ENCODE peak calls at places on chromosome 14, in ten cellular contexts. S is tibial artery; X is CD8-positive, alpha-beta memory T cell; Y is colonic mucosa; T is psoas muscle; E is stomach; D is endothelial cell of umbilical vein; G is naive thymus-derived CD4-positive, alpha-beta T cell; C is thoracic aorta; V is right lobe of liver. F is an unnamed sample. For H3K4me1, the result is how much of the 10 kb centered on the place peaks cover.

GRCh38 chr14:50340945-50341344 is 28.8 kb downstream of the DMAC2L start:
- DNase-seq in S (no peak), X (no peak), Y (no peak), T (no peak), E (no peak), D (no peak), G (no peak), C (no peak), V (no peak), F (no peak)

GRCh38 chr14:64506751-64507150 is 2.2 kb downstream of the ZBTB1 start:
- DNase-seq in S (no peak), X (no peak), Y (no peak), T (no peak), E (no peak), D (no peak), G (no peak), C (no peak), V (no peak), F (no peak)

GRCh38 chr14:64117671-64118402 is 176.3 kb downstream of the ESR2 start:
- DNase-seq in S (peak), X (no peak), Y (no peak), T (peak), E (peak), D (no peak), G (no peak), C (peak), V (peak), F (no peak)

GRCh38 chr14:95585971-95586620 is 51.2 kb downstream of the GLRX5 start:
- DNase-seq in S (no peak), X (no peak), Y (no peak), T (no peak), E (no peak), D (no peak), G (no peak), C (no peak), V (no peak), F (no peak)

GRCh38 chr14:61652526-61653262 is 42.6 kb upstream of the HIF1A start:
- DNase-seq in S (no peak), X (no peak), Y (no peak), T (no peak), E (no peak), D (peak), G (no peak), C (no peak), V (no peak), F (no peak)

GRCh38 chr14:29528889-29529288 is 398.8 kb downstream of the PRKD1 start:
- DNase-seq in S (no peak), X (no peak), Y (no peak), T (no peak), E (no peak), D (no peak), G (no peak), C (no peak), V (no peak), F (no peak)

GRCh38 chr14:92880851-92881250 is 42.1 kb upstream of the CHGA start:
- DNase-seq in S (no peak), X (no peak), Y (no peak), T (peak), E (no peak), D (peak), G (no peak), C (no peak), V (peak), F (no peak)

GRCh38 chr14:105879503-105879866 is 353.1 kb downstream of the TMEM121 start:
- DNase-seq in S (no peak), X (no peak), Y (no peak), T (no peak), E (peak), D (no peak), G (peak), C (no peak), V (peak), F (peak)

GRCh38 chr14:70027785-70028428 is 148.7 kb downstream of the SMOC1 start:
- DNase-seq in S (peak), X (peak), Y (peak), T (peak), E (peak), D (peak), G (peak), C (peak), V (peak), F (peak)

GRCh38 chr14:67503331-67503730 is 14.8 kb upstream of the TMEM229B start:
- DNase-seq in S (no peak), X (no peak), Y (no peak), T (no peak), E (no peak), D (no peak), G (no peak), C (no peak), V (no peak), F (no peak)
- H3K27ac ChIP-seq in S (no peak), X (no peak), Y (no peak), T (no peak), E (no peak), D (no peak), G (no peak), C (no peak), V (no peak), F (no peak)

DNA sequence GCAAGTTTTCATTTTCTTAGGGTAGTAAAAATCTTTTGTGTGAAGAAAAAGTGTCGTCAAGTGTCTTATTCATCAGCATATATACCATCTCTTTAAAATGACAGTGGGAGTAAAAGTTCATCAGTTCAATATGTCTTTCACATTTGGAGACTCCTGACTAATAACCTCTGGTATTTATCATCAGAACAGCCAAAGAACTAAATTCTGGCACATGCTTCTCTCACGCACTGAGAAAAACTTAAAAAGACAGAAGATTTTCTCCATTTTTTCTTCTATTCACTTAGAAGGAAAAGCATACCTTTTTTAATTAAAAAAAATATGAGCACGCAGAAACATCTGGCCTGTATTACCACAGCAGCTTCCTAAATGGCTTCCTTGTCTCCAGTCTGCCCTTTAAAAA is 265.7 kb downstream of the AKAP6 start:
- DNase-seq in S (no peak), X (no peak), Y (no peak), T (no peak), E (no peak), D (no peak), G (no peak), C (no peak), V (no peak), F (no peak)
- H3K4me1 ChIP-seq in S (under half), X (under half), Y (under half), T (half or more), E (under half), D (under half), G (under half), C (under half), V (under half), F (under half)

DNA sequence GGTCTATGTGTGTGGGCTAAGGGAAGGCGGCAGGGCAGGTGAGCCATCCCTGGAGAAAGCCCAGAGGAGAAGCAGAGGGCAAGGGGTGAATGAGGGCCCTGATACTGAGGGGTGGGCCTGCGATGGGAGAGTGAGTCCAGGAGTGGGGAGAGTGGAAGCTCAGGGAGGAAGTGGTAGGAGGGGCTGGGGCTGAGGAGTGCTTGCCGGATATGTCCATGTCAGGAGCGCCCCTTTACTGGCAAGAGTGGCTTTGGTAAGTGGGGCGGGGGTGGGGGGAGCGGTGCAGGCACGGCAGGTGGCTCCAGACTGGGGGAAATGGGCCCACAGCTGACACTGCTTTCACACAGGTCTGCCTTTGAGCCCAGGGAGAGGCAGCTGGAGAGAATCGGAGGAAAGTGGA is 86.3 kb upstream of the GPR68 start:
- DNase-seq in S (no peak), X (peak), Y (no peak), T (no peak), E (no peak), D (no peak), G (no peak), C (no peak), V (no peak), F (peak)
- H3K27ac ChIP-seq in S (no peak), X (no peak), Y (no peak), T (no peak), E (no peak), D (no peak), G (peak), C (no peak), V (no peak), F (peak)

GRCh38 chr14:103122578-103123127 is 608 bp upstream of the TNFAIP2 start:
- DNase-seq in S (no peak), X (no peak), Y (no peak), T (peak), E (no peak), D (peak), G (no peak), C (no peak), V (peak), F (no peak)

GRCh38 chr14:103123634-103124500 is 606 bp downstream of the TNFAIP2 start:
- DNase-seq in S (peak), X (no peak), Y (peak), T (peak), E (peak), D (peak), G (no peak), C (no peak), V (peak), F (peak)

GRCh38 chr14:103124501-103125001 is 1.3 kb downstream of the TNFAIP2 start:
- DNase-seq in S (no peak), X (no peak), Y (no peak), T (peak), E (no peak), D (no peak), G (no peak), C (no peak), V (peak), F (peak)

GRCh38 chr14:103121846-103122577 is 1.2 kb upstream of the TNFAIP2 start:
- DNase-seq in S (peak), X (no peak), Y (peak), T (peak), E (peak), D (peak), G (no peak), C (no peak), V (peak), F (peak)

DNA sequence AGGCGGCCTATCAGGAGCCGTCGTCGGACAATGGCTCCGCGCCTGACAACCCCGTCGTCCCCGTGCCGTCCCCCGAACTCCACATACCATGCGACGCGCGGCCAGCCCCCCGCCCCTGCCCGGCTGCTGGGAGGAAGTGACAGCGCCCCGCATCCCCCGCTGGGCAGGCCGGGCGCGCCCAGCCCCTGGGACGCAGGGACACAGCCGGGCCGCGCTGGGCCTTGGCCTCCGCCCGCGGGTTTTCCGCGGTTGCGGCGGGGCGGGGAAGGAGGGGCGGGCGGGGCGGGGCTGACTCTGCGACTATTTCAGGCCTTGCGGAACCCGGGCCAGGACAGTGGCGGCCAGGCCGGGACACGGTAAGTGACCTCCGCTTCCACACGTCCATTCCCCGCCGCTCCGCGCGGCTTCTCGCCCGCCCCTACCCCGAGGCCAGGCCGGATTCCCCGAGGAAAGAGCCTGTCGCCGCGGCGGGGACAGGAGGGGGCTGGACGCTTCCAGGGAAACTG is at the start of gene TNFAIP2:
- DNase-seq in S (no peak), X (no peak), Y (no peak), T (peak), E (no peak), D (no peak), G (no peak), C (no peak), V (peak), F (peak)
- H3K4me1 ChIP-seq in S (half or more), X (under half), Y (under half), T (half or more), E (half or more), D (under half), G (under half), C (under half), V (under half), F (half or more)

GRCh38 chr14:98944989-98945388 is 327.0 kb downstream of the BCL11B start:
- DNase-seq in S (no peak), X (no peak), Y (no peak), T (no peak), E (no peak), D (no peak), G (no peak), C (no peak), V (no peak), F (no peak)
- H3K27ac ChIP-seq in S (no peak), X (no peak), Y (no peak), T (no peak), E (no peak), D (no peak), G (no peak), C (no peak), V (no peak), F (no peak)

GRCh38 chr14:73753887-73754880 is 40.0 kb upstream of the PNMA1 start:
- DNase-seq in S (no peak), X (peak), Y (peak), T (no peak), E (no peak), D (peak), G (no peak), C (no peak), V (peak), F (no peak)
- H3K4me1 ChIP-seq in S (half or more), X (half or more), Y (half or more), T (half or more), E (half or more), D (half or more), G (half or more), C (half or more), V (under half), F (half or more)